ENCODE peak calls at places on chromosomes 16 and 17, in nine cellular contexts. V is cardiac fibroblast; W is NCI-H1092 treated with DMSO at 0.1 percent for 48 hours; U is stimulated activated CD8-positive, alpha-beta memory T cell treated with anti-CD3 and anti-CD28 coated beads, Interleukin-4, amount 100 ng/mL, for 24 hours; F is tibial artery; N is GM12865; O is stimulated activated CD4-positive, alpha-beta T cell treated with anti-CD3 and anti-CD28 coated beads, Interleukin-4, amount 100 ng/mL, for 4 hours; S is small intestine; M is putamen. E is an unnamed sample.

GRCh38 chr17:66842959-66843358 is 8.0 kb downstream of the CACNG5 start:
- DNase-seq in V (no peak), O (no peak), N (no peak), M (no peak), W (no peak), U (no peak), F (no peak), S (no peak), E (no peak)

GRCh38 chr17:66677201-66677981 is 157.5 kb upstream of the CACNG5 start:
- DNase-seq in S (no peak), N (no peak), U (no peak), W (no peak), F (no peak), M (no peak), O (no peak), V (peak; percentile 95), E (no peak)

GRCh38 chr16:10625595-10626357 is 45.4 kb upstream of the EMP2 start:
- DNase-seq in U (no peak), N (peak; percentile 41), M (no peak), S (peak; percentile 45), F (no peak), W (no peak), V (peak; percentile 32), O (no peak), E (no peak)

GRCh38 chr17:79950306-79950705 is 85.4 kb downstream of the TBC1D16 start:
- DNase-seq in V (no peak), W (no peak), F (no peak), U (no peak), M (no peak), O (no peak), S (peak; percentile 72), N (no peak), E (peak; percentile 41)

GRCh38 chr16:8878523-8878911 is 3.6 kb upstream of the LITAFD start:
- DNase-seq in V (peak; percentile 79), O (no peak), U (no peak), N (no peak), W (no peak), M (no peak), F (no peak), S (no peak), E (no peak)

GRCh38 chr17:39062846-39063680 is 88.4 kb downstream of the PLXDC1 start:
- DNase-seq in S (no peak), F (no peak), W (no peak), M (no peak), O (no peak), N (no peak), U (no peak), V (peak; percentile 39), E (peak; percentile 48)

GRCh38 chr17:60744355-60744958 is 66.8 kb downstream of the BCAS3 start:
- DNase-seq in V (peak; percentile 8), U (no peak), W (no peak), S (no peak), N (no peak), M (no peak), O (no peak), F (no peak), E (no peak)

GRCh38 chr16:70725912-70726828 is 40.3 kb upstream of the MTSS2 start:
- DNase-seq in O (no peak), V (no peak), S (no peak), M (peak; percentile 93), N (no peak), F (no peak), U (no peak), W (peak; percentile 44), E (peak; percentile 76)

GRCh38 chr16:23905027-23905426 is 69.2 kb downstream of the PRKCB start:
- DNase-seq in V (peak; percentile 33), M (no peak), U (no peak), W (no peak), N (no peak), S (no peak), F (no peak), O (no peak), E (peak; percentile 87)

GRCh38 chr17:35700157-35700556 is 31.3 kb upstream of the RASL10B start:
- DNase-seq in U (no peak), N (no peak), O (no peak), V (peak; percentile 44), S (no peak), F (no peak), M (no peak), W (no peak), E (no peak)

GRCh38 chr17:35052240-35052608 is 11.3 kb downstream of the RFFL start:
- DNase-seq in V (peak; percentile 49), M (no peak), N (peak; percentile 19), S (no peak), W (no peak), U (no peak), F (no peak), O (no peak), E (no peak)

GRCh38 chr17:49210158-49211029 is at the start of the genes ABI3 and GNGT2:
- DNase-seq in M (peak; percentile 34), V (peak; percentile 32), S (peak; percentile 61), W (no peak), O (peak; percentile 58), F (no peak), N (peak; percentile 95), U (peak; percentile 49), E (no peak)

GRCh38 chr16:86768231-86768791 is 190.0 kb downstream of the FOXL1 start:
- DNase-seq in O (no peak), M (no peak), N (no peak), V (no peak), S (no peak), U (no peak), F (no peak), W (no peak), E (no peak)

GRCh38 chr16:10895053-10895946 is 18.3 kb downstream of the CIITA start:
- DNase-seq in V (peak; percentile 28), U (no peak), W (no peak), S (no peak), M (no peak), F (no peak), O (no peak), N (peak; percentile 56), E (peak; percentile 79)

GRCh38 chr17:74759243-74759801 is 10.9 kb downstream of the NHERF1 start:
- DNase-seq in F (no peak), O (no peak), V (no peak), U (no peak), M (no peak), S (peak; percentile 58), W (no peak), N (peak; percentile 81), E (no peak)

GRCh38 chr17:59406808-59407381 is 75.4 kb downstream of the YPEL2 start:
- DNase-seq in O (no peak), U (no peak), F (no peak), V (peak; percentile 52), S (no peak), W (peak; percentile 92), N (peak; percentile 45), M (no peak), E (no peak)

GRCh38 chr16:18804540-18804939 is 3.2 kb upstream of the ARL6IP1 start:
- DNase-seq in S (no peak), N (no peak), U (no peak), O (no peak), F (no peak), M (no peak), W (no peak), V (no peak), E (no peak)

GRCh38 chr17:83099570-83100181 is 20.3 kb downstream of the METRNL start:
- DNase-seq in V (no peak), M (no peak), N (no peak), O (no peak), F (peak; percentile 69), U (no peak), S (no peak), W (peak; percentile 14), E (peak; percentile 90)